ENCODE peak calls at places on chromosomes 3 and 15, in ten cellular contexts. C, A, H, M, T, V, O, L, W and Q are unnamed samples.

GRCh38 chr3:113531826-113532697 is at the start of gene SIDT1:
- DNase-seq in M (no peak), V (peak), A (no peak), H (no peak), T (no peak), L (peak), W (no peak), C (peak), O (peak), Q (no peak)

GRCh38 chr3:188421151-188421821 is 267.3 kb downstream of the LPP start:
- DNase-seq in H (peak), M (no peak), C (no peak), A (peak), L (no peak), W (peak), T (peak), O (no peak), V (no peak), Q (peak)

GRCh38 chr3:71652786-71653419 is 69.4 kb upstream of the FOXP1 start:
- DNase-seq in C (no peak), W (peak), V (no peak), A (peak), H (peak), M (no peak), O (peak), T (peak), L (no peak), Q (peak)

GRCh38 chr3:181711325-181712135 is at the start of gene SOX2:
- DNase-seq in A (peak), T (peak), L (peak), C (no peak), H (peak), V (peak), O (peak), M (peak), W (no peak), Q (peak)

GRCh38 chr15:31390029-31390428 is 63.4 kb downstream of the KLF13 start:
- DNase-seq in C (no peak), O (no peak), A (no peak), M (no peak), W (no peak), L (no peak), V (no peak), H (no peak), T (no peak), Q (no peak)

GRCh38 chr3:110995461-110996226 is 76.0 kb upstream of the NECTIN3 start:
- DNase-seq in H (no peak), A (no peak), C (no peak), V (no peak), W (peak), O (no peak), L (no peak), M (no peak), T (peak), Q (peak)

GRCh38 chr3:62672270-62672987 is 202.8 kb downstream of the CADPS start:
- DNase-seq in T (no peak), L (no peak), A (no peak), M (no peak), H (no peak), V (no peak), C (no peak), O (no peak), W (no peak), Q (no peak)

GRCh38 chr15:69500339-69500738 is 47.7 kb downstream of the RPLP1 start:
- DNase-seq in W (no peak), H (no peak), M (peak), C (no peak), T (no peak), A (no peak), O (no peak), V (no peak), L (no peak), Q (no peak)

GRCh38 chr3:32177702-32178198 is 60.7 kb upstream of the CMTM8 start:
- DNase-seq in L (peak), V (no peak), M (peak), O (peak), H (peak), T (peak), C (peak), W (peak), A (peak), Q (peak)

GRCh38 chr15:71207141-71207540 is 91.9 kb downstream of the THSD4 start:
- DNase-seq in T (peak), M (no peak), H (no peak), C (no peak), L (no peak), O (no peak), W (no peak), V (no peak), A (no peak), Q (no peak)

GRCh38 chr3:8499181-8499611 is 2.4 kb upstream of the LMCD1 start:
- DNase-seq in C (no peak), W (no peak), H (peak), T (peak), O (peak), V (no peak), A (no peak), L (peak), M (no peak), Q (no peak)

GRCh38 chr3:71581451-71581980 is 2.0 kb downstream of the FOXP1 start:
- DNase-seq in V (peak), L (peak), T (no peak), C (peak), W (no peak), H (no peak), M (peak), O (peak), A (no peak), Q (peak)

GRCh38 chr3:188150982-188151381 is 3.0 kb upstream of the LPP start:
- DNase-seq in H (no peak), A (no peak), T (no peak), C (no peak), O (no peak), V (no peak), W (no peak), L (no peak), M (no peak), Q (no peak)

GRCh38 chr3:116930786-116931185 is 221.2 kb downstream of the TUSC7 start:
- DNase-seq in W (no peak), M (no peak), A (no peak), H (no peak), O (no peak), V (no peak), L (no peak), C (no peak), T (peak), Q (no peak)

GRCh38 chr3:139758654-139759291 is 81.0 kb upstream of the NMNAT3 start:
- DNase-seq in T (peak), C (no peak), H (peak), V (no peak), L (no peak), A (no peak), W (no peak), M (no peak), O (peak), Q (peak)

GRCh38 chr3:143389388-143389787 is 269.8 kb downstream of the CHST2 start:
- DNase-seq in V (no peak), L (no peak), H (no peak), A (no peak), O (no peak), T (no peak), W (no peak), M (no peak), C (no peak), Q (no peak)

GRCh38 chr3:98038241-98038640 is 3.1 kb upstream of the GABRR3 start:
- DNase-seq in H (no peak), M (no peak), A (no peak), L (no peak), T (no peak), C (no peak), V (no peak), O (no peak), W (no peak), Q (peak)

GRCh38 chr15:101404245-101404644 is 85.3 kb downstream of the PCSK6 start:
- DNase-seq in T (no peak), V (no peak), H (no peak), W (no peak), M (no peak), C (no peak), L (no peak), A (no peak), O (no peak), Q (no peak)

GRCh38 chr3:81735334-81735733 is 26.1 kb downstream of the GBE1 start:
- DNase-seq in V (no peak), H (no peak), T (no peak), L (no peak), C (no peak), M (no peak), O (no peak), A (no peak), W (no peak), Q (no peak)

GRCh38 chr15:46442901-46443590 is 808.2 kb downstream of the SQOR start:
- DNase-seq in V (no peak), H (no peak), T (peak), A (no peak), W (peak), L (no peak), O (no peak), M (no peak), C (no peak), Q (no peak)

GRCh38 chr15:76963596-76963995 is 31.3 kb upstream of the PSTPIP1 start:
- DNase-seq in M (no peak), O (no peak), T (no peak), H (no peak), W (no peak), A (no peak), L (peak), C (no peak), V (no peak), Q (no peak)

GRCh38 chr3:142993958-142994442 is 7.4 kb upstream of the U2SURP start:
- DNase-seq in O (peak), H (no peak), L (peak), V (peak), M (peak), C (peak), W (peak), A (peak), T (peak), Q (peak)

GRCh38 chr3:186003610-186004009 is 65.8 kb upstream of the TRA2B start:
- DNase-seq in V (no peak), T (peak), O (no peak), C (no peak), W (no peak), A (no peak), M (no peak), H (no peak), L (no peak), Q (no peak)

GRCh38 chr15:74444106-74445062 is 10.6 kb upstream of the SEMA7A start:
- DNase-seq in C (no peak), T (no peak), A (no peak), H (no peak), L (no peak), M (no peak), V (no peak), O (no peak), W (no peak), Q (no peak)

GRCh38 chr3:132256984-132257383 is 60.2 kb upstream of the ACP3 start:
- DNase-seq in H (no peak), C (no peak), T (peak), L (peak), V (no peak), W (no peak), A (peak), O (peak), M (peak), Q (peak)

GRCh38 chr3:87136066-87136596 is 91.0 kb upstream of the CHMP2B start:
- DNase-seq in W (no peak), C (no peak), T (no peak), O (no peak), V (no peak), L (no peak), A (no peak), M (no peak), H (no peak), Q (no peak)

GRCh38 chr3:12294885-12295580 is 6.2 kb downstream of the PPARG start:
- DNase-seq in T (peak), W (peak), O (no peak), C (no peak), V (no peak), L (no peak), M (no peak), H (peak), A (peak), Q (peak)

GRCh38 chr15:90845201-90845949 is 23.0 kb upstream of the FURIN start:
- DNase-seq in H (peak), V (no peak), O (no peak), M (no peak), L (no peak), T (peak), C (no peak), W (peak), A (peak), Q (peak)

GRCh38 chr3:121504598-121504997 is 41.2 kb downstream of the POLQ start:
- DNase-seq in M (no peak), O (no peak), C (no peak), W (no peak), T (no peak), H (no peak), V (no peak), L (no peak), A (no peak), Q (no peak)

GRCh38 chr3:126159476-126159875 is 20.9 kb downstream of the ALDH1L1 start:
- DNase-seq in H (no peak), W (no peak), L (no peak), V (no peak), O (no peak), M (no peak), C (no peak), T (no peak), A (no peak), Q (no peak)

GRCh38 chr15:57537951-57538506 is 53.7 kb upstream of the MYZAP start:
- DNase-seq in V (no peak), T (no peak), O (no peak), C (no peak), A (no peak), W (no peak), H (no peak), L (no peak), M (no peak), Q (no peak)

GRCh38 chr15:100708916-100709315 is 106.5 kb downstream of the ASB7 start:
- DNase-seq in C (no peak), W (no peak), H (no peak), O (no peak), V (no peak), M (no peak), A (no peak), T (no peak), L (no peak), Q (no peak)

DNA sequence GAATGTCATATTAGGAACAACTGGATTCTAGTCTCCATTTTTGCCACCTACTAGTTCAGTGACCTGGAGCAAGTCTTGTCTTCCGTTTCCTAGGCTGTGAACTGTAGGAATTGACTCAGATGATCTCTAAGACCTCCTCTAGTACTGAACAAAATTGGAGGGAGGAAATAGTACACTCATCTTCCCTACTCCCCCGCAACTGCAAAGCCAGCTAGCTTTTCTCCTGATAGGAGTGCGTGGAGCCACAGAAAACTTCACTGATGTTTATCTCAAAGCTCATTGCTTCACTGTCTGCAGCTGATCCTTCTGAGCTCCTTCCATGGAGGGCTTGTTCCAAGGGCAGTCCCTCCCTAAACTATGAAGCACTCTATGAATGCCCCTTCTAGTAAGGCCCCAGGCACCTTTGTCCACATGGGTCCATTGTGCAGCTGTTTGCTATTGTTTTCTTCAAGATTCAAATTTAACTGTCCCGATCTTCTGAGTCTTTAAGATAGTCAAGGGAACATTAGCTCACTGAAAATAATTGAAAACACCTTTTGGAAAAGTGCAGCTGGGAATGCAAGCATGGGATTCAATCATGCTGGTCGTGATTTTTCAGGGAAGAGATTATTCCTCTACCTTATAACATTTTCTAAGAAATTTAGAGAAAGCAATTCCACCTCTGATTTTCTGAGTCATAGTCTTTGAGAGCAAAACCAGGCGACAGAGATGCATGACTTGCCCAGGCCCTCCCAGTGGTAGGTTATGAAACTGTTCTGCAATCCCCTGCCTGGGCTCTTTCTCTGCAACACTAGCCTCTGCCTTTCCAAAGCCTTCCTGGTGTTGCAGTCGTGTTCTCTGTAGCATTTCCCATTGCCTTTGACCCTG is 24.3 kb downstream of the FILIP1L start:
- DNase-seq in M (no peak), L (peak), W (peak), C (no peak), T (peak), V (no peak), H (no peak), O (peak), A (peak), Q (peak)
- TF ChIP-seq CTCF in M (peak), L (no peak), W (peak), C (no peak), T (peak), V (no peak), H (peak), O (peak), A (no peak), Q (peak)

GRCh38 chr3:175656451-175656850 is 797.3 kb downstream of the NAALADL2 start:
- DNase-seq in L (no peak), C (no peak), W (no peak), V (no peak), O (no peak), H (no peak), M (no peak), A (no peak), T (no peak), Q (no peak)
- TF ChIP-seq CTCF in L (no peak), C (no peak), W (no peak), V (no peak), O (no peak), H (no peak), M (no peak), A (no peak), T (no peak), Q (no peak)

DNA sequence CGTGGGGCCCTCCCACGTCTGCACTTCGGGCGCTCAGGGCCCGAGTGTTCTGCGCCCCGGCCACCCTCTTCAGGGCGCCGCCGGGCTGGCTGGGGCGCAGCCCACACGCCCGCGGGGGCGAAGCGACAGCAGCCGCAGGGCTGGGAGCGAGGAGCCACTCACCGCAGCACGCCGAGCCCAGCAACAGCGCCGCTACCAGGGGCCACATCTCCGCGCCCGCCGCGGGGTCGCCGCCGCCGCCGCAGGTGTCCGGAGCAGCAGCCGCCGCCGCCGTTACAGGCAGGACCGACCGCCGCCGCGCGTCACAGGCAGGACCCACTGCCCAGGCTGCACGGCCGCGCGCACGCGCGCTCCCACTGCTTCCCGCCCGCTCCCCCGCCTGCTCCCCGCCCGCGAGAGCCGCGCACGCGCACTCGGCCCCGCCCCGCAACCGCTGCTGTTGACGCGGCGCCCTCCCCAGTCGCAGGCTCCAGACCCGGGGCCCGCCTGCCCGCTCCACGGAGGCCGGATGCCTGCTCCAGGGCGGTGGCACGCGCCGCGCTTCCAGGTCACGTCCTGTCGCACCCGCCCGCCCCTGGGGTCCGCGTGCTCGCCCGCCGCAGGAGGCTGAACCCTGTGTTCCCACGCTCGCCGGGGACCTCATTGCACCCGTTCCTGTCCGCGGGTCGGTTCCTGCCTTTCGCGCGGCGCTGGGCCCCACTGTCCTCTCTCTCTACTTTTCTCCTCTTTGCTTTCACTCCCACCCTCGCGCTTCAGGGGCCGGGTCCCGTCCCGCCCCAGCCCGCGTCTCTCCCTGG is at the start of gene CD47:
- DNase-seq in O (peak), A (peak), C (peak), V (peak), W (peak), M (peak), L (peak), H (peak), T (peak), Q (peak)
- TF ChIP-seq CTCF in O (no peak), A (no peak), C (no peak), V (no peak), W (peak), M (no peak), L (no peak), H (no peak), T (no peak), Q (no peak)

DNA sequence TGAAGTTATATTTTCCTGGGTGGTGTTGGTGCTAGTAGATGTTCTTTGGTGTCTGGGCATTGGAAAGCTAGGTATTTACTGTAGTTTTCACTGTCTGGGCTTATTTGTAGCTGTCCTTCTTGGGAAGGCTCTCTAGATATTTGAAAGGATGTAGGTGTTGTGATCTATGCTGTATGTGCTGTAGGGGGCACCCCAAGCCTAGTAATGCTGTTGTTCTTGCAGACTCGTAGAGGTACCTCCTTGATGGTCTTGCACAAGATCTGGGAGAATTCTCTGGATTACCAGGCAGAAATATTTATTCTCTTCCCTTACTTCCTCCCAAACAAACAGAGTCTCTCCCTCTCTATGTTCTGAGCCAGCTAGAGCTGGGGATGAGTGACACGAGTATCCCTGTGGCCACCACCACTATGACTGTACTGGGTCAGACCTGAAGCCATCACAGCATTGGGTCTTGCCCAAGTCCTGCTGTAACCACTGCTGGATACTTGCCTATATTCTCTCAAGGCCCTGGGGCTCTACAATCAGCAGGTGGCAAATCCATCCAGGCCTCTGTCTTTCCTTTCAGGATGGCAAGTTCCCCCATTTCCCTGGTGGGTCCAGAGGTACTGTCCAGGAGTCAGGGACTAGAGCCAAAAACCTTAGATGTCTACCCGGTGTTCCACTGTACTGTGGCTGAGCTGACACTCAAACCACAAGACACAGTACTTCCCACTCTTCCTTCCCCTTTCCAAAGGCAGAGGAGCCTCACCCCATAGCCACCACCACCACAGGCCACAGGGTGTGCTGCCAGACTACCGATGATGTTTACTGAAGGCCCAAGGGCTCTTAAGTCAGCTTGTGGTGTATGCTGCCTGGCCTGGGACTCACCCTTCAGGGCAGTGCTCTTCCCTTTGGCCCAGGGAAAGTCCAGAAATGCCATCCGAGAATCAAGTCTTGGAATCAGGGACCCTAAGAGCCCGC is 195.2 kb upstream of the DPPA4 start:
- DNase-seq in L (peak), V (no peak), T (peak), W (peak), O (peak), M (peak), H (no peak), A (no peak), C (peak), Q (peak)
- TF ChIP-seq CTCF in L (peak), V (no peak), T (peak), W (peak), O (peak), M (peak), H (peak), A (no peak), C (peak), Q (peak)

DNA sequence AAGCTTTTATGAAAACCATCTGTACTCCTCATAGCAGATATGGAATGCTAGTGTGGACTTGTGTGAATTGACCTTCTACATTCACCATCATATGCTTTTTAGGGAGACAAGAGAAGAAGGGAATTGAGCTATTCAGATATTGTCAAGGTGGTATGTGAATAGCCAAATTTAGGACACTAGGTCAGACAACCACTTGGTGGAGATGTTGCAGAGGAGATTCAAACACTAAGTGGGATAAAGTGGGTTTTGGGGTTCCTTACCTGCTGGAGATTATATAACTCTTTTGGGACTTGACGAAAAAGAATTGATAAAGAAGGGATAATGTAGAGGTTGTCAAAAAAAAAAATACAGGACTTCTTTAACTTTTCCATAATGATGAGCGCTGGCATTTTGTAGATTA is 231.8 kb upstream of the THRB start:
- DNase-seq in L (no peak), H (no peak), C (no peak), W (no peak), T (no peak), A (no peak), O (no peak), V (no peak), M (no peak), Q (no peak)
- TF ChIP-seq CTCF in L (no peak), H (no peak), C (no peak), W (no peak), T (no peak), A (no peak), O (peak), V (no peak), M (no peak), Q (no peak)